ENCODE peak calls at places on chromosomes 1 and 21, in ten cellular contexts. G is T-cell; F is activated T-cell treated with anti-CD3 and anti-CD28 coated beads, Interleukin-2, amount 50 U/mL, for 72 hours; P is CD8-positive, alpha-beta T cell; L is left lung; V is stimulated activated naive CD8-positive, alpha-beta T cell treated with anti-CD3 and anti-CD28 coated beads, Interleukin-15, amount 100 ng/mL, for 72 hours; E is activated CD8-positive, alpha-beta T cell treated with anti-CD3 and anti-CD28 coated beads for 36 hours; C is natural killer cell; Z is psoas muscle; R is Panc1. N is an unnamed sample.

GRCh38 chr1:168811213-168811612 is 82.2 kb upstream of the DPT start:
- ATAC-seq in G (no peak), F (no peak), P (no peak), L (no peak), V (no peak), E (no peak), C (no peak), Z (no peak), R (no peak), N (no peak)

GRCh38 chr1:51736702-51737101 is 119.8 kb downstream of the OSBPL9 start:
- ATAC-seq in G (no peak), F (peak; percentile 35), P (no peak), L (peak; percentile 54), V (peak; percentile 54), E (no peak), C (no peak), Z (peak; percentile 79), R (no peak), N (no peak)

GRCh38 chr21:43811262-43812105 is 22.1 kb downstream of the RRP1 start:
- ATAC-seq in G (no peak), F (no peak), P (no peak), L (peak; percentile 1), V (peak; percentile 7), E (no peak), C (no peak), Z (peak; percentile 4), R (peak; percentile 16), N (no peak)

GRCh38 chr1:41512701-41513387 is 28.4 kb upstream of the EDN2 start:
- ATAC-seq in G (no peak), F (no peak), P (no peak), L (no peak), V (no peak), E (no peak), C (no peak), Z (no peak), R (no peak), N (no peak)

GRCh38 chr1:223175633-223176032 is 32.6 kb upstream of the TLR5 start:
- ATAC-seq in G (no peak), F (no peak), P (no peak), L (peak; percentile 68), V (no peak), E (no peak), C (no peak), Z (no peak), R (no peak), N (no peak)

GRCh38 chr1:165303415-165303814 is 53.1 kb downstream of the LMX1A start:
- ATAC-seq in G (no peak), F (no peak), P (no peak), L (no peak), V (no peak), E (no peak), C (no peak), Z (no peak), R (no peak), N (no peak)

GRCh38 chr1:233802611-233803010 is 101.9 kb upstream of the SLC35F3 start:
- ATAC-seq in G (no peak), F (no peak), P (no peak), L (no peak), V (no peak), E (no peak), C (no peak), Z (no peak), R (no peak), N (no peak)

GRCh38 chr1:222037720-222038119 is 295.8 kb upstream of the DUSP10 start:
- ATAC-seq in G (no peak), F (no peak), P (no peak), L (no peak), V (no peak), E (no peak), C (no peak), Z (no peak), R (no peak), N (no peak)

GRCh38 chr1:37901191-37901892 is 42.0 kb upstream of the MTF1 start:
- ATAC-seq in G (no peak), F (no peak), P (no peak), L (peak; percentile 54), V (peak; percentile 40), E (peak; percentile 47), C (peak; percentile 84), Z (no peak), R (no peak), N (peak; percentile 32)

GRCh38 chr1:245160288-245160687 is 5.5 kb downstream of the KIF26B start:
- ATAC-seq in G (no peak), F (no peak), P (no peak), L (no peak), V (no peak), E (no peak), C (no peak), Z (no peak), R (no peak), N (no peak)

GRCh38 chr21:16211339-16212303 is 481.8 kb downstream of the USP25 start:
- ATAC-seq in G (no peak), F (no peak), P (no peak), L (peak; percentile 49), V (no peak), E (no peak), C (no peak), Z (peak; percentile 76), R (no peak), N (no peak)

GRCh38 chr1:6414443-6414844 is 5.3 kb downstream of the HES2 start:
- ATAC-seq in G (peak; percentile 64), F (peak; percentile 90), P (peak; percentile 77), L (peak; percentile 63), V (peak; percentile 95), E (peak; percentile 94), C (no peak), Z (no peak), R (peak; percentile 80), N (peak; percentile 95)

GRCh38 chr1:215022723-215023122 is 59.8 kb upstream of the KCNK2 start:
- ATAC-seq in G (no peak), F (no peak), P (no peak), L (peak; percentile 26), V (no peak), E (no peak), C (no peak), Z (no peak), R (no peak), N (no peak)

GRCh38 chr1:57067863-57068262 is 102.0 kb upstream of the C8B start:
- ATAC-seq in G (no peak), F (no peak), P (no peak), L (peak; percentile 19), V (no peak), E (no peak), C (no peak), Z (no peak), R (no peak), N (no peak)

GRCh38 chr1:111850124-111850523 is 94.4 kb downstream of the DDX20 start:
- ATAC-seq in G (no peak), F (no peak), P (no peak), L (no peak), V (no peak), E (no peak), C (no peak), Z (no peak), R (no peak), N (no peak)

GRCh38 chr1:110380667-110381283 is 10.1 kb downstream of the SLC16A4 start:
- ATAC-seq in G (no peak), F (no peak), P (no peak), L (peak; percentile 89), V (no peak), E (no peak), C (no peak), Z (no peak), R (no peak), N (no peak)

GRCh38 chr21:16192900-16193299 is 463.1 kb downstream of the USP25 start:
- ATAC-seq in G (no peak), F (no peak), P (no peak), L (no peak), V (no peak), E (no peak), C (no peak), Z (no peak), R (no peak), N (no peak)

GRCh38 chr1:9653783-9654517 is 2.4 kb downstream of the PIK3CD start:
- ATAC-seq in G (peak; percentile 13), F (peak; percentile 25), P (no peak), L (no peak), V (peak; percentile 17), E (peak; percentile 9), C (no peak), Z (no peak), R (no peak), N (peak; percentile 42)

GRCh38 chr1:205998457-205999241 is 4.5 kb downstream of the RAB7B start:
- ATAC-seq in G (no peak), F (no peak), P (no peak), L (no peak), V (no peak), E (no peak), C (no peak), Z (peak; percentile 87), R (no peak), N (no peak)

GRCh38 chr1:83615379-83615778 is 383.6 kb downstream of the TTLL7 start:
- ATAC-seq in G (no peak), F (no peak), P (no peak), L (no peak), V (no peak), E (no peak), C (no peak), Z (no peak), R (no peak), N (no peak)

GRCh38 chr21:41124626-41125240 is 43.2 kb upstream of the BACE2 start:
- ATAC-seq in G (no peak), F (no peak), P (no peak), L (no peak), V (no peak), E (no peak), C (no peak), Z (no peak), R (no peak), N (no peak)

GRCh38 chr1:221488531-221488930 is 253.4 kb downstream of the DUSP10 start:
- ATAC-seq in G (no peak), F (no peak), P (no peak), L (no peak), V (no peak), E (no peak), C (no peak), Z (no peak), R (no peak), N (no peak)

GRCh38 chr1:51326839-51327238 is 3.5 kb downstream of the TTC39A start:
- ATAC-seq in G (no peak), F (no peak), P (no peak), L (no peak), V (no peak), E (no peak), C (no peak), Z (no peak), R (no peak), N (no peak)

GRCh38 chr1:23611601-23612327 is 52.5 kb upstream of the ID3 start:
- ATAC-seq in G (peak; percentile 38), F (no peak), P (peak; percentile 38), L (no peak), V (peak; percentile 43), E (peak; percentile 15), C (no peak), Z (no peak), R (no peak), N (peak; percentile 22)

GRCh38 chr1:201850053-201850397 is 21.1 kb downstream of the IPO9 start:
- ATAC-seq in G (no peak), F (no peak), P (no peak), L (peak; percentile 86), V (no peak), E (no peak), C (no peak), Z (no peak), R (peak; percentile 37), N (no peak)

GRCh38 chr1:229407206-229408026 is 26.5 kb downstream of the ACTA1 start:
- ATAC-seq in G (no peak), F (peak; percentile 19), P (peak; percentile 29), L (no peak), V (peak; percentile 64), E (no peak), C (no peak), Z (no peak), R (no peak), N (no peak)

GRCh38 chr1:59977075-59977410 is 50.5 kb upstream of the CYP2J2 start:
- ATAC-seq in G (no peak), F (no peak), P (no peak), L (no peak), V (no peak), E (no peak), C (no peak), Z (no peak), R (no peak), N (no peak)

GRCh38 chr1:91548382-91549040 is 47.9 kb downstream of the CDC7 start:
- ATAC-seq in G (peak; percentile 41), F (peak; percentile 62), P (peak; percentile 50), L (no peak), V (peak; percentile 69), E (peak; percentile 43), C (peak; percentile 53), Z (no peak), R (no peak), N (peak; percentile 57)

N was measured in activated T-helper 17 cell treated with anti-CD3 and anti-CD28 coated beads, Interleukin-2, amount 50 U/mL, for 72 hours.